ENCODE peak calls at places on chromosomes 6 and 20, in six cellular contexts. T, G, S, U, P and C are unnamed samples.

GRCh38 chr20:48763183-48764030 is 64.4 kb downstream of the PREX1 start:
- DNase-seq in S (no peak), P (no peak), G (no peak), T (no peak), U (peak), C (no peak)

GRCh38 chr6:84762941-84763396 is 1.4 kb downstream of the TBX18 start:
- DNase-seq in G (peak), S (peak), P (no peak), T (no peak), U (peak), C (peak)

GRCh38 chr6:158039571-158040050 is 57.9 kb downstream of the SYNJ2 start:
- DNase-seq in U (no peak), T (no peak), S (no peak), G (no peak), P (peak), C (no peak)

GRCh38 chr20:53124075-53124532 is 151.9 kb downstream of the TSHZ2 start:
- DNase-seq in S (no peak), P (no peak), T (no peak), G (no peak), U (no peak), C (no peak)

GRCh38 chr6:116060572-116061283 is at the start of gene FRK:
- DNase-seq in P (peak), U (peak), S (no peak), G (no peak), T (peak), C (no peak)

GRCh38 chr20:34472246-34472925 is 43.8 kb upstream of the DYNLRB1 start:
- DNase-seq in P (no peak), U (peak), T (no peak), G (peak), S (no peak), C (no peak)

GRCh38 chr6:8707956-8708772 is 272.8 kb upstream of the SLC35B3 start:
- DNase-seq in P (peak), T (peak), S (peak), U (no peak), G (no peak), C (no peak)

GRCh38 chr6:32401564-32401963 is 5.4 kb downstream of the BTNL2 start:
- DNase-seq in U (no peak), P (no peak), G (no peak), S (no peak), T (no peak), C (no peak)

GRCh38 chr20:46809961-46810360 is 84.7 kb upstream of the EYA2 start:
- DNase-seq in G (no peak), P (no peak), T (no peak), S (no peak), U (no peak), C (no peak)

GRCh38 chr6:23688650-23689049 is 437.4 kb upstream of the NRSN1 start:
- DNase-seq in U (no peak), P (no peak), S (no peak), G (no peak), T (no peak), C (no peak)

GRCh38 chr6:39599996-39600395 is 125.2 kb downstream of the KIF6 start:
- DNase-seq in T (no peak), G (no peak), P (no peak), S (no peak), U (no peak), C (no peak)

GRCh38 chr20:61896058-61896961 is 169.4 kb downstream of the TAF4 start:
- DNase-seq in U (peak), G (peak), T (peak), S (peak), P (peak), C (peak)

GRCh38 chr20:39775110-39775509 is 813.0 kb downstream of the DHX35 start:
- DNase-seq in G (no peak), P (no peak), S (no peak), U (peak), T (no peak), C (no peak)

GRCh38 chr6:35568967-35569606 is 56.4 kb upstream of the TULP1 start:
- DNase-seq in P (peak), T (no peak), U (no peak), G (no peak), S (peak), C (peak)

GRCh38 chr20:51037499-51038110 is 14.7 kb upstream of the KCNG1 start:
- DNase-seq in G (no peak), S (no peak), P (no peak), U (no peak), T (no peak), C (no peak)

GRCh38 chr6:41356838-41357237 is 21.4 kb downstream of the NCR2 start:
- DNase-seq in S (no peak), P (no peak), U (no peak), G (no peak), T (no peak), C (no peak)

GRCh38 chr20:58219342-58219700 is 9.1 kb downstream of the ANKRD60 start:
- DNase-seq in P (no peak), T (no peak), S (no peak), U (no peak), G (no peak), C (no peak)

GRCh38 chr6:10140824-10141223 is 274.1 kb downstream of the TFAP2A start:
- DNase-seq in G (no peak), U (no peak), T (no peak), S (no peak), P (no peak), C (no peak)

GRCh38 chr6:110095101-110095500 is 84.4 kb downstream of the WASF1 start:
- DNase-seq in S (no peak), U (peak), P (no peak), G (no peak), T (no peak), C (no peak)

GRCh38 chr6:160330621-160331020 is 17.6 kb upstream of the SLC22A3 start:
- DNase-seq in S (no peak), P (no peak), U (no peak), T (no peak), G (no peak), C (no peak)

GRCh38 chr6:53984163-53984562 is 127.1 kb upstream of the MLIP start:
- DNase-seq in G (no peak), P (peak), U (peak), T (peak), S (no peak), C (no peak)

GRCh38 chr6:155309150-155309549 is 5.1 kb downstream of the TFB1M start:
- DNase-seq in U (no peak), S (no peak), T (no peak), G (no peak), P (peak), C (no peak)

GRCh38 chr20:10733122-10733521 is 59.3 kb upstream of the JAG1 start:
- DNase-seq in S (no peak), U (no peak), T (no peak), P (no peak), G (no peak), C (no peak)

GRCh38 chr6:117483004-117483644 is 650 bp downstream of the DCBLD1 start:
- DNase-seq in U (peak), S (peak), P (peak), G (peak), T (no peak), C (peak)

GRCh38 chr6:42378125-42378524 is 73.6 kb downstream of the TRERF1 start:
- DNase-seq in G (no peak), U (no peak), P (no peak), T (no peak), S (no peak), C (no peak)

GRCh38 chr6:48959401-48960060 is 503.5 kb downstream of the MMUT start:
- DNase-seq in T (no peak), P (no peak), G (no peak), S (no peak), U (no peak), C (no peak)

GRCh38 chr6:138814179-138814834 is 18.4 kb downstream of the ECT2L start:
- DNase-seq in S (no peak), U (peak), P (peak), G (no peak), T (no peak), C (no peak)

GRCh38 chr6:24719125-24719931 is at the start of gene C6orf62:
- DNase-seq in T (peak), U (peak), S (no peak), P (no peak), G (peak), C (no peak)

GRCh38 chr20:22584922-22585785 is 782 bp upstream of the FOXA2 start:
- DNase-seq in U (no peak), S (peak), P (peak), G (peak), T (peak), C (peak)

GRCh38 chr6:149473080-149474052 is 11.4 kb downstream of the ZC3H12D start:
- DNase-seq in U (no peak), S (no peak), T (peak), G (no peak), P (peak), C (no peak)

GRCh38 chr6:17032595-17033591 is 69.0 kb upstream of the STMND1 start:
- DNase-seq in T (peak), P (no peak), G (no peak), S (no peak), U (peak), C (no peak)

GRCh38 chr20:11117808-11118528 is 444.2 kb upstream of the JAG1 start:
- DNase-seq in G (no peak), T (peak), S (no peak), P (no peak), U (peak), C (no peak)

GRCh38 chr20:39109933-39110818 is 148.0 kb downstream of the DHX35 start:
- DNase-seq in U (no peak), P (no peak), S (no peak), G (no peak), T (no peak), C (peak)

GRCh38 chr6:33761922-33762629 is 15.4 kb upstream of the IP6K3 start:
- DNase-seq in S (peak), T (peak), U (peak), P (peak), G (peak), C (peak)
- TF ChIP-seq CTCF in S (peak), T (peak), U (peak), P (peak), G (peak), C (no peak)

DNA sequence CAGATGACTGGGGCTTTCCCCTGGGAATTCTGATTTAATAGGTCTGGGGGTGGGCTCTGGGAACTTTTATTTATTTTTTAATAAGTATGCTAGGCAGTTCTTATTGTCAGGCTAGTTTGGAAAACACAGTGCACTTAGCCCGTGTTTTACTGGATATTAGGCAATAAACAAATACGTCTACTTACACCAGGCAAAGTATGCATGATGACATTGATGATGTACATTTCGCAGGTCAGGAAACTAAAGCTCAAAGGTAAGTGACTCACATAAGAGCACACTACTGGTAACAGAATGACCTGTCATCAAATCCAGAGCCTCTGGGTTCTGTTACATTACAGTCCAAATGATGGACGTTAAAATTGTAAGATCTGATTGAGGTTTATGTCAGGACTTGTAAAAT is 144.4 kb upstream of the EXOC2 start:
- DNase-seq in G (no peak), S (no peak), T (peak), U (no peak), P (peak), C (no peak)
- TF ChIP-seq JUN in G (no peak), S (no peak), T (peak), U (no peak), P (no peak), C (no peak)

DNA sequence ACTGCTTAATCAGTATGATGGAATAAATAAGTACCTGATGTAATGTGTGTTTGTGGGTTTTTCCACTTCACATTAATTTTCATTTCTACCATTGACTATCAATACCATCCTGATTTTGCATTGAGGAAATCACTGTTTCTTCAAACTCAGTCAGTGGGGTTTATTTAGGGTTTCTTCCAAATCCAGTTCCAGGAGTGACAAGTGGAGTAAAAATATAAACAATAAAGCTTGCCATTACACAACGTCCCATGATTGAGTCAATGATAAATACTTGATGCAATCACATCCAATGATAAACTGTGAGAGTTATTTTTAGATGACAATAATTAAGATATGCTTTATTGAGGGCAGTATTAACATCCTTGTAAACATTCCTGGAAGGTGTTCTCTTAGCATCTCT is 1037.4 kb upstream of the GJE1 start:
- DNase-seq in T (no peak), U (no peak), S (no peak), G (no peak), P (no peak), C (no peak)
- TF ChIP-seq CTCF in T (no peak), U (no peak), S (no peak), G (no peak), P (no peak), C (no peak)

DNA sequence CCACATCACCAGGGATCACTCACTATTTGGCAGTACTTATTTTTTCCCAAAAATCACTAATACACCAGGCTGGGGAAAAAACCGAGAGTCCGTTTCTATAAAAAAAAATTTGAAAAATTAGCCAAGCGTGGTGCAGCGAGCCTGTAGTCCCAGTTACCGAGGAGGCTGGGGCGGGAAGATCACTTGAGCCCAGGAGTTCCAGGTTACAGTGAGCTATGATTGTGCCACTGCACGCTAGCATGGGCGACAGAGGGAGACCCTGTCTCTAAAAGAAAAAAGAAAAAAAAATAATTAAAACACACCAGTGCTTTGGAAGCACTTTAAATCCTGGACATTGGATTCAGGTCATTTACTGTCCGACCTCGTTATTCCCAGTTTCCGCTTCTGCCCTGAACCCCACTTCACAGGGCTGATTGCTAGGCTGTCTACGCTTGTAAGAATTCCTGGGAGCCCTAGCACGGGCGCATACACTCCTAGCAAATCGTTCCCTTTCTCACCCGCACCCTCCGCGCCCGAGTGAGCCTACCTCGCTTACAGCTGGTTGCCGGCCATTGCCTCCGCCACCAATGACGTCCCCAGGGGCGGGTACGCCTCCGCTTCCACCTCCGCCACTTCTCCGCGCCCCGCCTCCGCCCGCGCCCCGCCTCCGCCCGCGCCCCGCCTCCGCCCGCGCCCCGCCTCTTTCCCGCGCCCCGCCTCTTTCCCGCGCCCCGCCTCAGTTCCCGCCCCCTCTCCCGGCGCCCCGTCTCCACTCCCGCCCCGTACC is at the start of gene TPMT:
- DNase-seq in S (peak), T (peak), P (no peak), U (no peak), G (no peak), C (no peak)
- TF ChIP-seq JUN in S (no peak), T (no peak), P (no peak), U (no peak), G (no peak), C (no peak)

DNA sequence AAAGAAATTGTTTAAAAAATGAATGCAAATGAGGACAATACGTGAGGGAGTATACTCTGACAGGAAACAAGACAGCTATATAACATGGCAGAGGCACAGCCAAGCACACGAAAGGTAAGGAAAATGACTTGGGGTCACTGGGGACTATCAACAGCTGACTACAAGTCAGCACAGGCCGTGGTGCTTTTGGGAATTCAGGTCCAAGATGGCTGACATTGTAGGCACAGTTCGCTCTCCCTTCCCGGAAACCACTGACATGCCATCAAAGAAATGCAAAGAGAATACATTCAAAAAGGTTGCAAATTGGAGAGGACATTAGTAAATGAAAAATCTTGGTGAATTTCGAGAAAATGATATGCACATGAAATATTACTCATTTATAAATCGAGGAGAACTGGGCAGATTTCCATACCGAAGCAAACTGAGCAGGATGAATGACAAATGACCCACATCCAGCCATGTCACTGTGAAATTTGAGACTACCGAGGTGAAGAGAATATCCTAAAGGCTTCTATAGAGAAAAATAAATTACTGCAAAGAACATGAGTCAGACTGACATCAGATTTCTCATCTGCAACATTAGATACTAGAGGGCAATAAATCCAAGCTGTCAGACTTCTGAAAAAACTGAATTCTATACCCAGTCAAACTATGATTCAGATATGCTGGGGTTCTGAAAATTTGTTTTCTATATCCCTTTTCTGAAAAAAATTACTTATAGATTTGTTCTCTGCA is 391.1 kb downstream of the BTBD9 start:
- DNase-seq in S (no peak), P (no peak), G (no peak), U (no peak), T (no peak), C (no peak)
- TF ChIP-seq CTCF in S (no peak), P (no peak), G (no peak), U (no peak), T (no peak), C (no peak)

DNA sequence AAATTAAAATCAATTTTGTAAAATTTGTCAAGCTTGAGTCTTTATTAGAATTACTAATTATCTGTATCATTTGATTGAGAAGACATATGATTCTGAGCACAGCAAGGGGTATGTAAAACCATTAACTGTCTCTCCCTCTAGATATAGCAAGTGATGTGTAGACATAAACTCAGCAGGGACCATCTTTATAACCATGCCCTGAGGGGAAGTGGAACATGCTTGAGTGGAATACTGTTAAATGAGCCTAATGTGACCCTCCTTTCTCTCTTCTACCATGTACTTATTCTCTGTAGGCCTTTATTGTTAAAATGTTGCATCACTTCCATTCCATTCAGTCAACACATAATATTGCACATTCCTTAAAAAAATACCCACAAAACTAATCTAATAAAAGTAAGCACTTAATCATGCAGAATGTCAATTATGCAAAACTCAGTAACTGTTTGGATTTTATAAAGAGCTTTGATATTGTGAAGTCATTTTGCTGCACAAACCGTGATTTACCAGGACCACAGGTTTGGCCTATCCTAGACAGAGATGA is 896.6 kb upstream of the MANEA start:
- DNase-seq in P (no peak), G (no peak), U (no peak), T (no peak), S (no peak), C (no peak)
- TF ChIP-seq JUN in P (no peak), G (no peak), U (no peak), T (no peak), S (no peak), C (no peak)